ENCODE peak calls at places on chromosomes 16 and 17, in six cellular contexts. U is fibroblast of mammary gland; C is hepatocyte; Y is body of pancreas; K is CD4-positive, alpha-beta T cell; Q is right lobe of liver. L is an unnamed sample.

GRCh38 chr16:51095114-51095872 is 55.8 kb downstream of the SALL1 start:
- DNase-seq in U (no peak), C (no peak), Y (no peak), K (no peak), Q (peak; percentile 71), L (no peak)

GRCh38 chr17:35373984-35374765 is 754 bp upstream of the SLFN11 start:
- DNase-seq in U (peak; percentile 68), C (peak; percentile 23), Y (peak; percentile 23), K (peak; percentile 23), Q (peak; percentile 57), L (peak; percentile 16)

GRCh38 chr17:66826856-66827255 is 8.1 kb upstream of the CACNG5 start:
- DNase-seq in U (no peak), C (no peak), Y (no peak), K (no peak), Q (no peak), L (no peak)

GRCh38 chr16:10145636-10146035 is 36.6 kb downstream of the GRIN2A start:
- DNase-seq in U (no peak), C (no peak), Y (no peak), K (no peak), Q (no peak), L (no peak)

GRCh38 chr17:72634621-72635020 is 457.9 kb downstream of the SLC39A11 start:
- DNase-seq in U (no peak), C (no peak), Y (no peak), K (peak; percentile 7), Q (no peak), L (no peak)

GRCh38 chr16:58511933-58512815 is 3.1 kb upstream of the SETD6 start:
- DNase-seq in U (peak; percentile 56), C (peak; percentile 80), Y (peak; percentile 83), K (peak; percentile 86), Q (peak; percentile 80), L (peak; percentile 84)

GRCh38 chr17:39926588-39927100 is 757 bp downstream of the ORMDL3 start:
- DNase-seq in U (peak; percentile 23), C (peak; percentile 66), Y (peak; percentile 77), K (peak; percentile 52), Q (peak; percentile 80), L (no peak)

GRCh38 chr16:80058236-80058635 is 457.7 kb upstream of the MAF start:
- DNase-seq in U (peak; percentile 6), C (peak; percentile 44), Y (peak; percentile 21), K (no peak), Q (no peak), L (no peak)

GRCh38 chr16:87956169-87956770 is 5.0 kb downstream of the BANP start:
- DNase-seq in U (peak; percentile 81), C (peak; percentile 67), Y (no peak), K (peak; percentile 67), Q (no peak), L (peak; percentile 25)

GRCh38 chr17:76544916-76545365 is 5.1 kb downstream of the PRCD start:
- DNase-seq in U (no peak), C (no peak), Y (no peak), K (no peak), Q (no peak), L (no peak)

GRCh38 chr17:83053021-83053778 is 26.2 kb upstream of the METRNL start:
- DNase-seq in U (peak; percentile 55), C (no peak), Y (peak; percentile 45), K (no peak), Q (peak; percentile 40), L (no peak)

GRCh38 chr16:24178496-24178895 is 77.6 kb upstream of the CACNG3 start:
- DNase-seq in U (no peak), C (peak; percentile 13), Y (no peak), K (no peak), Q (no peak), L (peak; percentile 36)

GRCh38 chr16:11094075-11094593 is 149.8 kb downstream of the CLEC16A start:
- DNase-seq in U (no peak), C (peak; percentile 78), Y (no peak), K (no peak), Q (no peak), L (no peak)

GRCh38 chr17:67982034-67982640 is 14.1 kb downstream of the C17orf58 start:
- DNase-seq in U (no peak), C (no peak), Y (no peak), K (no peak), Q (no peak), L (no peak)

GRCh38 chr17:60169921-60170817 is 20.4 kb downstream of the CA4 start:
- DNase-seq in U (peak; percentile 57), C (peak; percentile 31), Y (no peak), K (no peak), Q (no peak), L (no peak)

GRCh38 chr17:73616873-73617430 is 27.3 kb downstream of the SDK2 start:
- DNase-seq in U (no peak), C (no peak), Y (no peak), K (no peak), Q (no peak), L (no peak)

DNA sequence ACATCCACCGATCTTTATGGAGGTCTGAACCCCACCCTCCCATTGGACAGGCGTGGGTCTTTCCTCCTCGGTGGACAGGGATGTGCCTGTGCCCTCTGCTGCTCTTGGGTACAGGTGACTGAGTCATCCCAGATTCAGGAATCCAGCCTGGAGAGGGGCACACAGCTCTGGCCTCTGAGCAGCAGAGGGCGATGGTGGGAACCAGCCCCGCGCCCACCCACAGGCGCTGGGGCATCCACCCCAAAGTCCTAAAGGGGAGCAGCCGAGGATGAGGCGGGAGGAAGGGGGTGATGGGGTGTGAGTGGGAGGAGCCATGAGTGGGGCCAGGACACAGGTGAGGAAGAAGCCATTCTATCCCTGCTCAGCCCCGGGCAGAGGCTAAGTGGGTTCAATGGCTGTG is 35.0 kb downstream of the ENGASE start:
- DNase-seq in U (no peak), C (no peak), Y (no peak), K (no peak), Q (no peak), L (no peak)
- TF ChIP-seq CTCF in U (no peak), C (peak; percentile 19), Y (no peak), K (no peak), Q (no peak), L (peak; percentile 26)

DNA sequence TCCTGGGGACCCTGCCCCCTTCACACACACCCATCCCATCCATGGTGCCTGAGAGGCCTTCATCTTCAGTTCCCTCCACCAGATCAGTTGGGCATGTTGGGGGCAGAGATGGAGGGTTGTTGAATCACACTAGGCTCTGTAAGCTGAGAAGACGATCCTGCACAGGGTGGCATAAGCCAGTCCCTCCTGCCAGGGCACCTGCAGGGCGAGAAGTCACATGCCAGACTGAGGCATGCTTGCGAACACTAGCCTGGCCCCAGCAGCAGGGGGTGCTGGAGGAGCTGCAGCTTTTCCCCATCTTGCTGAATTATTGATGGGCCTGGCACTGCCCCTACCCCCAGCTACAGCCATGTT is 6.1 kb upstream of the TBX2 start:
- DNase-seq in U (no peak), C (no peak), Y (no peak), K (no peak), Q (no peak), L (no peak)
- TF ChIP-seq CTCF in U (peak; percentile 33), C (peak; percentile 17), Y (no peak), K (no peak), Q (no peak), L (peak; percentile 39)

DNA sequence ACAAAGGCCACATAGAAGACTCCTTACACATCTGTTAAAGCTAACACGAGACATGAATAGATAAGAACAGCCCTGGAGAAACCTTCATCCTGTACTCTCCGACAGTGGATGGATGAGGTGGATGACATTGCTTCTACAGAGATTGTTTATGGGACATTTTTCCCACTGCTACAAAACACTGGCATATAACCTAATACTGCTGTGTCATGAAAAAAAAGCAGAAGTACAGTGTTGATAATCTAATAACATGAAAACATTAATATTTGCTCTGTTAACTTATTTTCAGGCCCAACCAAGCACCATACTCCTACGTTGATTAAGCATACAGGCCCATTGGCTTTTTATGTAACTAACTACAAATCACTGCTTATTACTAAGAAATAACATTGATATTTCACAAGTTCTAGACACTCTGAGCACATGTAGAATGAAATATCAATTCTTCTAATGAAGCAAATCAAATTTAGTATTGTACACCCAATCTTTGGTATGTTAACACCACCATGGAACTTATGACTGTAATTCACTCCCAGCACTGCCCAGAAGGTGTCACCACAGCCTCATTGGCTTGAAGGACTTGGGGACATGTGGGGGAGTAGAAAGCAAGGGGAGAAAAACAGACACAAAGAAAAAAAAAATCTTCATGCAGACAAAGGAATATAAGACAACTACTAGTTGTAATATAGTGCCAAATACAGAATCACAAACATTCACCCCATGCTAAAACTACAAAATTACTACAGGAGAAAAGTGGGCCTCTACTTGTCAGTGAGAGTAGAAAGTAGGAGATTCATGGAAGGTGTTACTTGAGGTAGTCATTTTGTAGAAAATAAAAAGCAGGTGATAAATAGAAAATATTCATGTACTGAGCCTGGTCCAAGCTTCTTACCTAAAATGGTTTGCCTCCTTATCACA is 330.0 kb upstream of the PMFBP1 start:
- DNase-seq in U (peak; percentile 78), C (peak; percentile 76), Y (peak; percentile 21), K (peak; percentile 12), Q (peak; percentile 28), L (peak; percentile 55)
- TF ChIP-seq CTCF in U (peak; percentile 95), C (peak; percentile 87), Y (peak; percentile 39), K (peak; percentile 30), Q (peak; percentile 78), L (peak; percentile 88)

DNA sequence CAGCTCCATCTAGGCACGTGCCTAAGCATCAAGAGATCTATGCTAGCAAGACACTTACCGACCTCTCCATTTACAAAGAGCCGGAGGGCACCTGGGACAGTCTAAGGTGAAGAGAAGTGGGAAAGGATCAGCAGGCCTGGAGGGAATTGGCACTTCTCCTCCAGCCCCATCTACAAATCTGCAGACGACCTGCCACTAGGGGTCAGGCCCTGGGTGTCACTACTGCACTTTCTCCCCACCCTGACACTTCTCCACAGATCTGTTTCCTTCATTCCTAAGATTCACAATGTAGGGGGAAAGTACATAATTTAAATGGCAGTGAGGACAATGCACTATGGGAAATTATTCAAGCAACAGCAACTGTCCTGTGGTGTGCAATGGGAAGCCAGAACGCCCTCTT is 8.1 kb downstream of the MKS1 start:
- DNase-seq in U (no peak), C (no peak), Y (no peak), K (no peak), Q (no peak), L (no peak)
- TF ChIP-seq CTCF in U (no peak), C (no peak), Y (no peak), K (no peak), Q (peak; percentile 6), L (no peak)

GRCh38 chr17:27529230-27529796 is 73.1 kb downstream of the KSR1 start:
- DNase-seq in U (no peak), C (no peak), Y (peak; percentile 71), K (no peak), Q (no peak), L (no peak)
- TF ChIP-seq CTCF in U (no peak), C (no peak), Y (no peak), K (no peak), Q (no peak), L (no peak)

GRCh38 chr16:2056077-2056476 is 8.3 kb downstream of the TSC2 start:
- DNase-seq in U (peak; percentile 35), C (no peak), Y (no peak), K (no peak), Q (peak; percentile 65), L (no peak)
- TF ChIP-seq CTCF in U (peak; percentile 6), C (peak; percentile 17), Y (no peak), K (no peak), Q (peak; percentile 41), L (no peak)

L was measured in neural crest cell.